ENCODE peak calls at places on chromosomes 2 and 18, in five cellular contexts. C is Peyer's patch, E is neural progenitor cell, N is Panc1, F is mesendoderm. V is an unnamed sample. For H3K4me1, the result is how much of the 10 kb centered on the place peaks cover.

GRCh38 chr2:75518638-75519465 is 41.9 kb downstream of the EVA1A start:
- DNase-seq in C (no peak), E (no peak), N (no peak), F (no peak), V (no peak)

GRCh38 chr2:14569294-14569693 is 63.2 kb upstream of the LRATD1 start:
- DNase-seq in C (peak), E (no peak), N (no peak), F (no peak), V (no peak)

GRCh38 chr2:126837926-126838717 is 60.6 kb upstream of the TEX51 start:
- DNase-seq in C (peak), E (no peak), N (no peak), F (peak), V (no peak)

GRCh38 chr2:7594211-7594610 is 677.0 kb downstream of the RNF144A start:
- DNase-seq in C (no peak), E (no peak), N (no peak), F (peak), V (no peak)

GRCh38 chr2:152627010-152627957 is 90.0 kb downstream of the PRPF40A start:
- DNase-seq in C (no peak), E (peak), N (no peak), F (peak), V (no peak)

GRCh38 chr2:146527166-146527565 is 1317.7 kb upstream of the ACVR2A start:
- DNase-seq in C (no peak), E (no peak), N (no peak), F (no peak), V (no peak)

GRCh38 chr2:234502285-234502918 is 5.5 kb upstream of the ARL4C start:
- DNase-seq in C (no peak), E (peak), N (no peak), F (peak), V (no peak)

GRCh38 chr2:10777111-10777841 is 35.3 kb downstream of the PDIA6 start:
- DNase-seq in C (peak), E (no peak), N (no peak), F (no peak), V (no peak)

GRCh38 chr2:18066894-18067293 is 188.4 kb downstream of the KCNS3 start:
- DNase-seq in C (no peak), E (no peak), N (no peak), F (peak), V (no peak)

GRCh38 chr2:95388091-95388692 is 14.3 kb upstream of the FAHD2A start:
- DNase-seq in C (no peak), E (no peak), N (no peak), F (no peak), V (no peak)

GRCh38 chr2:10303634-10304378 is 1.1 kb downstream of the HPCAL1 start:
- DNase-seq in C (peak), E (peak), N (no peak), F (no peak), V (peak)

GRCh38 chr2:60608679-60609078 is 55.2 kb upstream of the BCL11A start:
- DNase-seq in C (no peak), E (no peak), N (no peak), F (no peak), V (no peak)

GRCh38 chr2:235511187-235511661 is 17.4 kb downstream of the AGAP1 start:
- DNase-seq in C (peak), E (no peak), N (no peak), F (peak), V (no peak)

GRCh38 chr2:120486441-120486840 is 140.5 kb downstream of the INHBB start:
- DNase-seq in C (no peak), E (no peak), N (no peak), F (no peak), V (no peak)

DNA sequence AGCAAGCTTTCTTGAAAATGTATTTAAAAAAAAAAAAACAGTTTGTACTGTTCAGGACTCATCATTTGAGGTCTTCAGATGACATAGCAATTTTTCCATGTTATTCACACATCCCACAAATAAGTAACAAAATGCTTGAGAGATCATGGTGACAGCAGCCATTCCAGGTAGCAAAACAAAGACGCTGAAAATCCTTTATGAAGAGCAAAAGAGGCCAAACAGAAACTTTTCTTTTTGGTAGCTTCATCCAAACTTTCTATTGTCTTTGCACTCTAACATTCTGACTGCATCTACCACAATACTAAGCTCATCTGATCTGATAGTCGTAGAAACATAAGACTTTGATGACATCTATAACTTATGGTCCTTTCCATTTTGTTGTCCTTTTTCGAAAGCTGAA is 76.1 kb downstream of the ZEB2 start:
- DNase-seq in C (no peak), E (no peak), N (no peak), F (no peak), V (no peak)
- H3K4me1 ChIP-seq in C (under half), E (half or more), N (under half), F (under half), V (half or more)

DNA sequence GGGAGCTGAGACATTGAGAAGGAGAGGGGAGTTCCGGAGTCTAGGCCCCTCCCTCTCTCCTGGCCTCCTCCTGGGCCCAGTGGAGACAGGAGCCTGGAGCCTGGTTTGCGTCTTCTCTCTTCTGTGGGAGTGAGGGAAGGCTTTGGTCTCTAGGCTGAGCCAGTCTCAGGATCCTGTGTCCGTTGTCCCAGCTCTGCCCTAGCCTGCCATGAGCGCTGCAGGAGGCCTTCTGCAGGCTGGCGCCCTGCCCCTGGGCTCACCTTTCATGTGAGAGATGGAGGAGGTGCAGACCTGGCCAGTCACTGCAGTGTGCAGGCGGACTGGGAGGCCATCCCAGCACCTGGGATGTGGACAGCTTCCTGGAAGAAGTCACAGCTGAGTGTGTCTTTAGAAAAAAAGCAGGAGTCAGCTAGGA is 8.7 kb downstream of the IMPA2 start:
- DNase-seq in C (no peak), E (peak), N (no peak), F (peak), V (no peak)
- H3K4me1 ChIP-seq in C (under half), E (under half), N (under half), F (under half), V (half or more)

DNA sequence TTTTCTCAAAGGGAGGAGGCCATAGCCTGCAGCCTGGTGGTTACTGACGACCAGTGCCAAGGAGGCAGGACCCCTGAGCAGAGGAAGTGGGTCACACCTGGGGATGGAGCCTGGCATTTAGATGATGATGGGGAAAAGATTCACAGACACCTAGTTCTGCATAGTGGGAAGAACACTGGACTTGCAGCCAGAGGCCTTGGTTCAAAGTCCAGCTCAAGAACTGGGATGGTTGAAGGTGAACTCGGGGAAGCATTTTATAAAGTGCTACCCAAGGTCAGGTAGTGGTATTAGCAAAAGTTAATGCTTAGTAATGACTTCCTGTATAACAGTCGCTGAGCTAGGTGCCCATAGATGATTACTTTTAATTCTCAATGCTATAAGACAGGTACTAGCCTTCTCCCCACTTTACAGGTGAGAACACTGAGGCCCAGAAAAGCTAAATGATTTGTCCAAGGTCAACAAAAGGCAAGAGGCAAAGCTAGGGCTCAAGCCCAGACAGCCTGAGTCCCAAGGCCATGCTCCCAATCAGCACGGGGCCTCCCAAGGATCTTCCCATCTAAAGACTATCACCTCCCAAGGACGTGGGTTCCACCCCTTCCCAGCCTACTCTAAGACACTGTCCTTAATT is 134.4 kb downstream of the TNS1 start:
- DNase-seq in C (no peak), E (no peak), N (no peak), F (no peak), V (no peak)
- H3K4me1 ChIP-seq in C (under half), E (under half), N (under half), F (under half), V (half or more)

GRCh38 chr2:209526541-209526940 is 102.7 kb downstream of the MAP2 start:
- DNase-seq in C (no peak), E (no peak), N (no peak), F (no peak), V (no peak)

GRCh38 chr2:209525336-209525735 is 101.5 kb downstream of the MAP2 start:
- DNase-seq in C (no peak), E (no peak), N (no peak), F (no peak), V (no peak)

GRCh38 chr2:209525834-209526281 is 102.0 kb downstream of the MAP2 start:
- DNase-seq in C (no peak), E (no peak), N (no peak), F (no peak), V (no peak)

GRCh38 chr2:209523041-209523740 is 99.3 kb downstream of the MAP2 start:
- DNase-seq in C (no peak), E (no peak), N (no peak), F (no peak), V (no peak)

DNA sequence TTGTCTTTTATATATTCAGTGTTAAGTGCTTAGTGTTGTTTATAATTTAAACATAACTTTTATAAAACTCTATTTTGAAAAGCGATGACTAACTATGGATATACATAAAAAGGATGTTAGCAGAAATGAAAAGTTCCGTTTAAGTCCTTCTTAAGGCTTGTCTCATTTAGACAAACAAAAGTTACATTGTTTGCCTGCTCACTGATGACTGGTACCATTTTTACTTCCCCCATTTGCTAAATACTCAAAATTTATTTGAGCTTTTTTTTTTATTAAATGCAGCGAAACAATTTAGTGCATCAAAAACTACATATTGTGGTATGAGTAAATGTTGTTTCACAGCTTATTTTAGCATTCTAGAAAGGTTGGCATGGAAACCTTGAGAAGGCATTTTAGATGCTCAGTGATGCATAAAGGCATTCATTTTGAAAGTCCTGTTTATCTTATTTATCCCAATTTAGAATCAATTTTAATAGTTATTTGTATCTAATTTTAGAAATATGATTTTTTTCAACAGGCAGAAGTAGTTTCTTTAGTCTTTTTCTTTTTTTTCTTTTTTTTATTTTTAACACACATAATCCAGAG is 100.0 kb downstream of the MAP2 start:
- DNase-seq in C (no peak), E (no peak), N (no peak), F (no peak), V (no peak)
- H3K4me1 ChIP-seq in C (under half), E (under half), N (under half), F (under half), V (under half)

DNA sequence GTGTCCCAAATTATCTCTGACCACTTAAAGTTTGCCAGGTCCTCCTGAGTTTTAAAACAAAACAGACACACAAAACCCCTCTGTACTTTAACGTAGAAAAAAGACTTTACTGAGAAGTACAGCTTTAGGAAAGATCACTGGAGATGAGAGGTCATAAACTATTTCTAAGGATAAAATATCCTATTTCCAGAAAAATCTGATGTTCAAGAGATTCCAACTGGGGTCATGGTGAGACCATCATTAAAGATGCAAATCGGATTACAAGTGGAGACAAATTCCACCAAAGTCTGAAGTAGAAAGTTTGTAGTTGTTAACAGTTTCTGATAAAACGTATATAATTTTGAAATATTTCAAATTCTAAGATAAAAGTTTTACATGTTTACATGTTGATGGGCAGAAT is 241.6 kb downstream of the TCF4 start:
- DNase-seq in C (no peak), E (no peak), N (no peak), F (no peak), V (no peak)
- H3K4me1 ChIP-seq in C (under half), E (under half), N (under half), F (under half), V (under half)

GRCh38 chr18:32026491-32027086 is 8.0 kb downstream of the RNF125 start:
- DNase-seq in C (no peak), E (no peak), N (no peak), F (no peak), V (no peak)

GRCh38 chr18:32025744-32026143 is 7.1 kb downstream of the RNF125 start:
- DNase-seq in C (no peak), E (no peak), N (no peak), F (no peak), V (no peak)

GRCh38 chr18:32032609-32033008 is 14.0 kb downstream of the RNF125 start:
- DNase-seq in C (no peak), E (no peak), N (no peak), F (no peak), V (no peak)

GRCh38 chr18:32029558-32029957 is 10.9 kb downstream of the RNF125 start:
- DNase-seq in C (no peak), E (no peak), N (no peak), F (no peak), V (no peak)
- H3K4me1 ChIP-seq in C (under half), E (under half), N (under half), F (under half), V (under half)

GRCh38 chr18:13223341-13224148 is 5.0 kb downstream of the LDLRAD4 start:
- DNase-seq in C (peak), E (peak), N (no peak), F (no peak), V (peak)

GRCh38 chr18:13225261-13225660 is 6.7 kb downstream of the LDLRAD4 start:
- DNase-seq in C (no peak), E (no peak), N (no peak), F (no peak), V (no peak)

GRCh38 chr18:13221821-13222220 is 3.3 kb downstream of the LDLRAD4 start:
- DNase-seq in C (peak), E (no peak), N (no peak), F (no peak), V (peak)

GRCh38 chr18:13220326-13220991 is 1.9 kb downstream of the LDLRAD4 start:
- DNase-seq in C (peak), E (no peak), N (no peak), F (no peak), V (peak)

GRCh38 chr18:13222371-13223281 is 4.1 kb downstream of the LDLRAD4 start:
- DNase-seq in C (peak), E (no peak), N (no peak), F (no peak), V (peak)
- H3K4me1 ChIP-seq in C (under half), E (under half), N (under half), F (under half), V (half or more)

DNA sequence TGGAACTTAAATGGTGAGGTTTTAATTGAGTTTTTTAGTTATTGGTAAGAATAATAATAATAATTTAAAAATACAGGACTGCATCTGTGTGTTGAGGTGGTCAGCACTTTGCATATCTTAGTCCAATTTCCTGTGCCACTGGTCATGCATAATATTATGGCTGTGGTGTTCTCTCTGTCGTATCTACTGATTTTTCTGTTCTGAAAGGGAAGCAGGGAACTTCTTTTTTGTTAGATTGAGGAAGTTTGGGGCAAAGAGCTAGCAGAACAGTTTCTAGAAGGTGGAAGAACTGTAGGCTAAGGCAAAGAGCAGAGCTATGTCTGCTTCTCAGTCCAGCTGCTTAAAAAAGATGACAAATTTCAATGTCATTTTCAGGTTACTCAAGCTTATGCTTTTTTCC is 74.3 kb downstream of the XRCC5 start:
- DNase-seq in C (no peak), E (no peak), N (no peak), F (no peak), V (no peak)
- H3K4me1 ChIP-seq in C (under half), E (half or more), N (under half), F (under half), V (under half)

DNA sequence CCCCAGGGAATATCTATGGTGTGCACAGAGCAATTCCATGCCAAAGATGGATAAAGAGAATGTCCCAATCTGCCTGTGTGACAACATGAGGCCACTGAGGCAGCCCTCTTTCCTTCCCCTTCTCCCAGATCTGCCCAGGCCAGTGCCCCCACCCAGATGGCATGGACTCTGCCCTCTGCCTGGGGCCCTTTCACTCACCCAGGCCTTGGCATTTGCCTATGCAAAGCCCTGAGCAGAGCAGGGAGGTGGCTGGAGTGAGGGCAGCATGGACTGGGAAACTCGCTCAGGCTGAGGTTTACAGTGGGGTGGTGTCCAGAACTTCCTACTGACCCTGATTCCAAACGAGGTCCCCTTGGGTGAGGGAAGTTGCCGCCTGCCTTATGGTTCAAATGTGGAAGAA is 8.8 kb downstream of the SH2D6 start:
- DNase-seq in C (no peak), E (no peak), N (no peak), F (no peak), V (no peak)
- H3K4me1 ChIP-seq in C (under half), E (under half), N (under half), F (under half), V (under half)